ENCODE peak calls at places on chromosomes 13 and 19, in eight cellular contexts. One of them, this sample, is unnamed.

GRCh38 chr19:3073159-3073563 is 10.9 kb upstream of the TLE5 start:
- DNase-seq in CD8-positive, alpha-beta T cell: no peak
- DNase-seq in left ventricle myocardium inferior: no peak
- DNase-seq in mammary epithelial cell: peak
- DNase-seq in foreskin fibroblast: peak
- DNase-seq in adrenal gland: no peak
- DNase-seq in AG04449: no peak
- DNase-seq in stomach: no peak
- DNase-seq in this sample: no peak

GRCh38 chr13:85896516-85897450 is 97.6 kb upstream of the SLITRK6 start:
- DNase-seq in mammary epithelial cell: peak
- DNase-seq in stomach: no peak
- DNase-seq in CD8-positive, alpha-beta T cell: no peak
- DNase-seq in foreskin fibroblast: no peak
- DNase-seq in left ventricle myocardium inferior: no peak
- DNase-seq in adrenal gland: no peak
- DNase-seq in AG04449: no peak
- DNase-seq in this sample: no peak

GRCh38 chr19:8306235-8307054 is 1.7 kb downstream of the CD320 start:
- DNase-seq in left ventricle myocardium inferior: no peak
- DNase-seq in AG04449: no peak
- DNase-seq in adrenal gland: peak
- DNase-seq in CD8-positive, alpha-beta T cell: peak
- DNase-seq in stomach: peak
- DNase-seq in mammary epithelial cell: no peak
- DNase-seq in foreskin fibroblast: no peak
- DNase-seq in this sample: no peak

GRCh38 chr13:48816696-48817095 is 159.0 kb upstream of the FNDC3A start:
- DNase-seq in stomach: no peak
- DNase-seq in AG04449: no peak
- DNase-seq in adrenal gland: peak
- DNase-seq in CD8-positive, alpha-beta T cell: no peak
- DNase-seq in mammary epithelial cell: peak
- DNase-seq in left ventricle myocardium inferior: no peak
- DNase-seq in foreskin fibroblast: no peak
- DNase-seq in this sample: no peak

GRCh38 chr13:99261040-99261439 is 2.9 kb upstream of the GPR18 start:
- DNase-seq in foreskin fibroblast: no peak
- DNase-seq in mammary epithelial cell: no peak
- DNase-seq in CD8-positive, alpha-beta T cell: no peak
- DNase-seq in stomach: no peak
- DNase-seq in left ventricle myocardium inferior: no peak
- DNase-seq in AG04449: no peak
- DNase-seq in adrenal gland: no peak
- DNase-seq in this sample: no peak

GRCh38 chr13:110477711-110478245 is 83.7 kb downstream of the RAB20 start:
- DNase-seq in foreskin fibroblast: no peak
- DNase-seq in stomach: no peak
- DNase-seq in adrenal gland: no peak
- DNase-seq in left ventricle myocardium inferior: no peak
- DNase-seq in mammary epithelial cell: no peak
- DNase-seq in CD8-positive, alpha-beta T cell: no peak
- DNase-seq in AG04449: no peak
- DNase-seq in this sample: no peak

GRCh38 chr13:113649212-113649611 is 8.8 kb downstream of the ATP4B start:
- DNase-seq in CD8-positive, alpha-beta T cell: no peak
- DNase-seq in left ventricle myocardium inferior: peak
- DNase-seq in AG04449: no peak
- DNase-seq in foreskin fibroblast: no peak
- DNase-seq in adrenal gland: no peak
- DNase-seq in mammary epithelial cell: no peak
- DNase-seq in stomach: peak
- DNase-seq in this sample: no peak

GRCh38 chr13:111049791-111050538 is 65.1 kb upstream of the ARHGEF7 start:
- DNase-seq in left ventricle myocardium inferior: no peak
- DNase-seq in stomach: peak
- DNase-seq in adrenal gland: peak
- DNase-seq in CD8-positive, alpha-beta T cell: no peak
- DNase-seq in foreskin fibroblast: no peak
- DNase-seq in AG04449: no peak
- DNase-seq in mammary epithelial cell: no peak
- DNase-seq in this sample: no peak

GRCh38 chr19:33758541-33759013 is 38.1 kb upstream of the KCTD15 start:
- DNase-seq in mammary epithelial cell: peak
- DNase-seq in AG04449: no peak
- DNase-seq in foreskin fibroblast: no peak
- DNase-seq in CD8-positive, alpha-beta T cell: no peak
- DNase-seq in left ventricle myocardium inferior: no peak
- DNase-seq in adrenal gland: no peak
- DNase-seq in stomach: no peak
- DNase-seq in this sample: no peak

GRCh38 chr13:40187836-40188591 is 478.4 kb downstream of the FOXO1 start:
- DNase-seq in AG04449: no peak
- DNase-seq in left ventricle myocardium inferior: no peak
- DNase-seq in adrenal gland: no peak
- DNase-seq in stomach: no peak
- DNase-seq in mammary epithelial cell: no peak
- DNase-seq in CD8-positive, alpha-beta T cell: peak
- DNase-seq in foreskin fibroblast: no peak
- DNase-seq in this sample: no peak

GRCh38 chr19:39408392-39409206 is 2.0 kb downstream of the ZFP36 start:
- DNase-seq in stomach: no peak
- DNase-seq in left ventricle myocardium inferior: no peak
- DNase-seq in foreskin fibroblast: peak
- DNase-seq in mammary epithelial cell: peak
- DNase-seq in AG04449: no peak
- DNase-seq in adrenal gland: peak
- DNase-seq in CD8-positive, alpha-beta T cell: peak
- DNase-seq in this sample: no peak

GRCh38 chr19:5313307-5313706 is 27.3 kb downstream of the PTPRS start:
- DNase-seq in stomach: peak
- DNase-seq in CD8-positive, alpha-beta T cell: no peak
- DNase-seq in foreskin fibroblast: no peak
- DNase-seq in AG04449: no peak
- DNase-seq in adrenal gland: no peak
- DNase-seq in left ventricle myocardium inferior: no peak
- DNase-seq in mammary epithelial cell: no peak
- DNase-seq in this sample: no peak

GRCh38 chr13:114235697-114236096 is 1.0 kb downstream of the CDC16 start:
- DNase-seq in stomach: no peak
- DNase-seq in adrenal gland: peak
- DNase-seq in left ventricle myocardium inferior: no peak
- DNase-seq in CD8-positive, alpha-beta T cell: no peak
- DNase-seq in mammary epithelial cell: no peak
- DNase-seq in AG04449: no peak
- DNase-seq in foreskin fibroblast: no peak
- DNase-seq in this sample: no peak

GRCh38 chr19:3931041-3931440 is 1.8 kb upstream of the NMRK2 start:
- DNase-seq in foreskin fibroblast: no peak
- DNase-seq in stomach: peak
- DNase-seq in mammary epithelial cell: no peak
- DNase-seq in adrenal gland: no peak
- DNase-seq in AG04449: no peak
- DNase-seq in CD8-positive, alpha-beta T cell: no peak
- DNase-seq in left ventricle myocardium inferior: peak
- DNase-seq in this sample: no peak

GRCh38 chr13:32639502-32640105 is 53.4 kb downstream of the PDS5B start:
- DNase-seq in AG04449: peak
- DNase-seq in stomach: peak
- DNase-seq in left ventricle myocardium inferior: no peak
- DNase-seq in CD8-positive, alpha-beta T cell: peak
- DNase-seq in adrenal gland: peak
- DNase-seq in mammary epithelial cell: peak
- DNase-seq in foreskin fibroblast: peak
- DNase-seq in this sample: peak

GRCh38 chr13:73580868-73581267 is 522.1 kb downstream of the KLF5 start:
- DNase-seq in mammary epithelial cell: no peak
- DNase-seq in AG04449: no peak
- DNase-seq in foreskin fibroblast: no peak
- DNase-seq in CD8-positive, alpha-beta T cell: no peak
- DNase-seq in left ventricle myocardium inferior: no peak
- DNase-seq in stomach: no peak
- DNase-seq in adrenal gland: no peak
- DNase-seq in this sample: no peak

GRCh38 chr19:19214892-19215291 is 3.1 kb downstream of the NCAN start:
- DNase-seq in mammary epithelial cell: no peak
- DNase-seq in stomach: no peak
- DNase-seq in adrenal gland: peak
- DNase-seq in left ventricle myocardium inferior: no peak
- DNase-seq in foreskin fibroblast: peak
- DNase-seq in CD8-positive, alpha-beta T cell: no peak
- DNase-seq in AG04449: no peak
- DNase-seq in this sample: peak

GRCh38 chr13:112956516-112957294 is 12.3 kb upstream of the MCF2L start:
- DNase-seq in left ventricle myocardium inferior: no peak
- DNase-seq in foreskin fibroblast: no peak
- DNase-seq in CD8-positive, alpha-beta T cell: no peak
- DNase-seq in adrenal gland: no peak
- DNase-seq in stomach: no peak
- DNase-seq in mammary epithelial cell: no peak
- DNase-seq in AG04449: no peak
- DNase-seq in this sample: no peak

GRCh38 chr13:49627831-49628652 is at the start of gene ARL11:
- DNase-seq in mammary epithelial cell: no peak
- DNase-seq in CD8-positive, alpha-beta T cell: peak
- DNase-seq in stomach: peak
- DNase-seq in AG04449: no peak
- DNase-seq in foreskin fibroblast: no peak
- DNase-seq in left ventricle myocardium inferior: peak
- DNase-seq in adrenal gland: peak
- DNase-seq in this sample: peak

GRCh38 chr19:54035215-54036178 is 28.2 kb downstream of the VSTM1 start:
- DNase-seq in left ventricle myocardium inferior: no peak
- DNase-seq in CD8-positive, alpha-beta T cell: no peak
- DNase-seq in foreskin fibroblast: peak
- DNase-seq in adrenal gland: no peak
- DNase-seq in AG04449: peak
- DNase-seq in mammary epithelial cell: peak
- DNase-seq in stomach: no peak
- DNase-seq in this sample: no peak

GRCh38 chr19:48745208-48745995 is 1.3 kb downstream of the IZUMO1 start:
- DNase-seq in CD8-positive, alpha-beta T cell: peak
- DNase-seq in stomach: peak
- DNase-seq in foreskin fibroblast: peak
- DNase-seq in mammary epithelial cell: peak
- DNase-seq in adrenal gland: peak
- DNase-seq in AG04449: no peak
- DNase-seq in left ventricle myocardium inferior: no peak
- DNase-seq in this sample: peak

GRCh38 chr13:72062566-72062965 is 195.6 kb upstream of the DACH1 start:
- DNase-seq in CD8-positive, alpha-beta T cell: no peak
- DNase-seq in AG04449: no peak
- DNase-seq in adrenal gland: no peak
- DNase-seq in stomach: no peak
- DNase-seq in foreskin fibroblast: no peak
- DNase-seq in mammary epithelial cell: peak
- DNase-seq in left ventricle myocardium inferior: peak
- DNase-seq in this sample: no peak

GRCh38 chr13:27053902-27054595 is 117.6 kb downstream of the USP12 start:
- DNase-seq in mammary epithelial cell: peak
- DNase-seq in left ventricle myocardium inferior: no peak
- DNase-seq in adrenal gland: no peak
- DNase-seq in AG04449: peak
- DNase-seq in foreskin fibroblast: peak
- DNase-seq in stomach: no peak
- DNase-seq in CD8-positive, alpha-beta T cell: no peak
- DNase-seq in this sample: no peak

GRCh38 chr13:42114278-42114677 is 65.8 kb downstream of the DGKH start:
- DNase-seq in left ventricle myocardium inferior: no peak
- DNase-seq in CD8-positive, alpha-beta T cell: no peak
- DNase-seq in stomach: no peak
- DNase-seq in AG04449: no peak
- DNase-seq in adrenal gland: no peak
- DNase-seq in foreskin fibroblast: no peak
- DNase-seq in mammary epithelial cell: no peak
- DNase-seq in this sample: no peak

GRCh38 chr13:84200971-84201370 is 318.7 kb upstream of the SLITRK1 start:
- DNase-seq in adrenal gland: no peak
- DNase-seq in foreskin fibroblast: no peak
- DNase-seq in AG04449: no peak
- DNase-seq in mammary epithelial cell: no peak
- DNase-seq in stomach: no peak
- DNase-seq in left ventricle myocardium inferior: no peak
- DNase-seq in CD8-positive, alpha-beta T cell: no peak
- DNase-seq in this sample: no peak
- TF ChIP-seq CTCF in adrenal gland: no peak
- TF ChIP-seq CTCF in foreskin fibroblast: no peak
- TF ChIP-seq CTCF in AG04449: no peak
- TF ChIP-seq CTCF in mammary epithelial cell: no peak
- TF ChIP-seq CTCF in stomach: no peak
- TF ChIP-seq CTCF in left ventricle myocardium inferior: no peak
- TF ChIP-seq CTCF in CD8-positive, alpha-beta T cell: no peak
- TF ChIP-seq CTCF in this sample: no peak

GRCh38 chr19:49889687-49890348 is 6.9 kb downstream of the IL4I1 start:
- DNase-seq in mammary epithelial cell: peak
- DNase-seq in foreskin fibroblast: peak
- DNase-seq in adrenal gland: peak
- DNase-seq in CD8-positive, alpha-beta T cell: peak
- DNase-seq in AG04449: no peak
- DNase-seq in left ventricle myocardium inferior: peak
- DNase-seq in stomach: peak
- DNase-seq in this sample: peak
- TF ChIP-seq CTCF in mammary epithelial cell: peak
- TF ChIP-seq CTCF in foreskin fibroblast: peak
- TF ChIP-seq CTCF in adrenal gland: peak
- TF ChIP-seq CTCF in CD8-positive, alpha-beta T cell: peak
- TF ChIP-seq CTCF in AG04449: peak
- TF ChIP-seq CTCF in left ventricle myocardium inferior: peak
- TF ChIP-seq CTCF in stomach: peak
- TF ChIP-seq CTCF in this sample: peak

GRCh38 chr13:20392530-20392929 is 133.1 kb downstream of the CRYL1 start:
- DNase-seq in stomach: no peak
- DNase-seq in adrenal gland: no peak
- DNase-seq in mammary epithelial cell: no peak
- DNase-seq in CD8-positive, alpha-beta T cell: no peak
- DNase-seq in left ventricle myocardium inferior: no peak
- DNase-seq in foreskin fibroblast: no peak
- DNase-seq in AG04449: no peak
- DNase-seq in this sample: no peak
- TF ChIP-seq CTCF in stomach: no peak
- TF ChIP-seq CTCF in adrenal gland: no peak
- TF ChIP-seq CTCF in mammary epithelial cell: no peak
- TF ChIP-seq CTCF in CD8-positive, alpha-beta T cell: no peak
- TF ChIP-seq CTCF in left ventricle myocardium inferior: no peak
- TF ChIP-seq CTCF in foreskin fibroblast: no peak
- TF ChIP-seq CTCF in AG04449: no peak
- TF ChIP-seq CTCF in this sample: no peak

GRCh38 chr19:28245937-28246336 is 967.0 kb downstream of the UQCRFS1 start:
- DNase-seq in mammary epithelial cell: no peak
- DNase-seq in foreskin fibroblast: no peak
- DNase-seq in stomach: no peak
- DNase-seq in left ventricle myocardium inferior: no peak
- DNase-seq in adrenal gland: no peak
- DNase-seq in CD8-positive, alpha-beta T cell: no peak
- DNase-seq in AG04449: no peak
- DNase-seq in this sample: no peak
- TF ChIP-seq CTCF in mammary epithelial cell: no peak
- TF ChIP-seq CTCF in foreskin fibroblast: no peak
- TF ChIP-seq CTCF in stomach: no peak
- TF ChIP-seq CTCF in left ventricle myocardium inferior: no peak
- TF ChIP-seq CTCF in adrenal gland: no peak
- TF ChIP-seq CTCF in CD8-positive, alpha-beta T cell: no peak
- TF ChIP-seq CTCF in AG04449: no peak
- TF ChIP-seq CTCF in this sample: no peak